ENCODE peak calls at places on chromosomes 7 and 10, in five cellular contexts. One of them, this sample, is unnamed.

GRCh38 chr10:18094793-18095192 is 45.4 kb upstream of the CACNB2 start:
- DNase-seq in esophagus squamous epithelium: no peak
- DNase-seq in lower lobe of right lung: no peak
- DNase-seq in CD4-positive, alpha-beta T cell: no peak
- DNase-seq in spleen: no peak
- DNase-seq in this sample: no peak

GRCh38 chr7:29454899-29455451 is 108.7 kb upstream of the PRR15 start:
- DNase-seq in esophagus squamous epithelium: no peak
- DNase-seq in spleen: no peak
- DNase-seq in lower lobe of right lung: no peak
- DNase-seq in CD4-positive, alpha-beta T cell: no peak
- DNase-seq in this sample: no peak

GRCh38 chr7:76048668-76048988 is 722 bp downstream of the MDH2 start:
- DNase-seq in CD4-positive, alpha-beta T cell: no peak
- DNase-seq in esophagus squamous epithelium: no peak
- DNase-seq in lower lobe of right lung: peak; percentile 61
- DNase-seq in spleen: no peak
- DNase-seq in this sample: no peak

GRCh38 chr7:35819310-35819709 is 18.5 kb downstream of the SEPTIN7 start:
- DNase-seq in CD4-positive, alpha-beta T cell: no peak
- DNase-seq in lower lobe of right lung: no peak
- DNase-seq in esophagus squamous epithelium: no peak
- DNase-seq in spleen: no peak
- DNase-seq in this sample: no peak

GRCh38 chr10:103800110-103800509 is 55.3 kb downstream of the SH3PXD2A start:
- DNase-seq in CD4-positive, alpha-beta T cell: no peak
- DNase-seq in spleen: no peak
- DNase-seq in esophagus squamous epithelium: no peak
- DNase-seq in lower lobe of right lung: no peak
- DNase-seq in this sample: no peak

GRCh38 chr7:112648781-112649180 is 141.4 kb downstream of the TMEM168 start:
- DNase-seq in CD4-positive, alpha-beta T cell: no peak
- DNase-seq in lower lobe of right lung: no peak
- DNase-seq in esophagus squamous epithelium: no peak
- DNase-seq in spleen: no peak
- DNase-seq in this sample: no peak

GRCh38 chr10:3426190-3426845 is 253.7 kb upstream of the PITRM1 start:
- DNase-seq in spleen: no peak
- DNase-seq in lower lobe of right lung: no peak
- DNase-seq in esophagus squamous epithelium: no peak
- DNase-seq in CD4-positive, alpha-beta T cell: no peak
- DNase-seq in this sample: no peak

GRCh38 chr7:2708041-2708440 is 20.0 kb downstream of the AMZ1 start:
- DNase-seq in CD4-positive, alpha-beta T cell: no peak
- DNase-seq in spleen: no peak
- DNase-seq in esophagus squamous epithelium: no peak
- DNase-seq in lower lobe of right lung: no peak
- DNase-seq in this sample: no peak

GRCh38 chr10:10824611-10825148 is 193.0 kb upstream of the CELF2 start:
- DNase-seq in esophagus squamous epithelium: no peak
- DNase-seq in spleen: no peak
- DNase-seq in CD4-positive, alpha-beta T cell: no peak
- DNase-seq in lower lobe of right lung: no peak
- DNase-seq in this sample: no peak

GRCh38 chr10:128539784-128540759 is 413.8 kb upstream of the MKI67 start:
- DNase-seq in esophagus squamous epithelium: no peak
- DNase-seq in lower lobe of right lung: no peak
- DNase-seq in spleen: no peak
- DNase-seq in CD4-positive, alpha-beta T cell: no peak
- DNase-seq in this sample: no peak

GRCh38 chr7:69630292-69630691 is 32.0 kb downstream of the AUTS2 start:
- DNase-seq in lower lobe of right lung: no peak
- DNase-seq in CD4-positive, alpha-beta T cell: no peak
- DNase-seq in esophagus squamous epithelium: no peak
- DNase-seq in spleen: no peak
- DNase-seq in this sample: no peak

GRCh38 chr10:1569208-1569607 is 168.1 kb downstream of the ADARB2 start:
- DNase-seq in esophagus squamous epithelium: no peak
- DNase-seq in CD4-positive, alpha-beta T cell: no peak
- DNase-seq in lower lobe of right lung: no peak
- DNase-seq in spleen: peak; percentile 61
- DNase-seq in this sample: no peak

GRCh38 chr7:84548366-84549085 is 353.9 kb upstream of the SEMA3A start:
- DNase-seq in esophagus squamous epithelium: no peak
- DNase-seq in lower lobe of right lung: no peak
- DNase-seq in CD4-positive, alpha-beta T cell: no peak
- DNase-seq in spleen: no peak
- DNase-seq in this sample: no peak

GRCh38 chr7:90384433-90384832 is 18.8 kb upstream of the CLDN12 start:
- DNase-seq in CD4-positive, alpha-beta T cell: no peak
- DNase-seq in spleen: no peak
- DNase-seq in lower lobe of right lung: no peak
- DNase-seq in esophagus squamous epithelium: no peak
- DNase-seq in this sample: no peak

GRCh38 chr10:10677479-10677878 is 340.2 kb upstream of the CELF2 start:
- DNase-seq in CD4-positive, alpha-beta T cell: no peak
- DNase-seq in spleen: no peak
- DNase-seq in lower lobe of right lung: peak; percentile 62
- DNase-seq in esophagus squamous epithelium: no peak
- DNase-seq in this sample: no peak

GRCh38 chr10:79241990-79242619 is 105.2 kb upstream of the PPIF start:
- DNase-seq in CD4-positive, alpha-beta T cell: no peak
- DNase-seq in spleen: peak; percentile 93
- DNase-seq in lower lobe of right lung: peak; percentile 85
- DNase-seq in esophagus squamous epithelium: no peak
- DNase-seq in this sample: no peak

GRCh38 chr10:132386419-132386831 is 10.6 kb upstream of the PWWP2B start:
- DNase-seq in CD4-positive, alpha-beta T cell: no peak
- DNase-seq in spleen: peak; percentile 75
- DNase-seq in esophagus squamous epithelium: no peak
- DNase-seq in lower lobe of right lung: peak; percentile 40
- DNase-seq in this sample: no peak

GRCh38 chr10:45408421-45409319 is 34.7 kb downstream of the ALOX5 start:
- DNase-seq in esophagus squamous epithelium: no peak
- DNase-seq in spleen: peak; percentile 74
- DNase-seq in lower lobe of right lung: no peak
- DNase-seq in CD4-positive, alpha-beta T cell: no peak
- DNase-seq in this sample: no peak

GRCh38 chr10:43091846-43092245 is 15.0 kb downstream of the RET start:
- DNase-seq in esophagus squamous epithelium: no peak
- DNase-seq in lower lobe of right lung: no peak
- DNase-seq in CD4-positive, alpha-beta T cell: no peak
- DNase-seq in spleen: no peak
- DNase-seq in this sample: no peak

GRCh38 chr7:52423251-52423650 is 612.2 kb upstream of the POM121L12 start:
- DNase-seq in esophagus squamous epithelium: no peak
- DNase-seq in lower lobe of right lung: no peak
- DNase-seq in CD4-positive, alpha-beta T cell: no peak
- DNase-seq in spleen: no peak
- DNase-seq in this sample: no peak

GRCh38 chr7:11182736-11183135 is 209.1 kb downstream of the PHF14 start:
- DNase-seq in spleen: no peak
- DNase-seq in lower lobe of right lung: no peak
- DNase-seq in CD4-positive, alpha-beta T cell: no peak
- DNase-seq in esophagus squamous epithelium: no peak
- DNase-seq in this sample: no peak

GRCh38 chr10:11479307-11479706 is 132.1 kb downstream of the USP6NL start:
- DNase-seq in lower lobe of right lung: no peak
- DNase-seq in CD4-positive, alpha-beta T cell: no peak
- DNase-seq in spleen: no peak
- DNase-seq in esophagus squamous epithelium: no peak
- DNase-seq in this sample: no peak

GRCh38 chr7:99156649-99157048 is 12.7 kb upstream of the SMURF1 start:
- DNase-seq in CD4-positive, alpha-beta T cell: no peak
- DNase-seq in spleen: no peak
- DNase-seq in esophagus squamous epithelium: no peak
- DNase-seq in lower lobe of right lung: no peak
- DNase-seq in this sample: no peak

GRCh38 chr7:24052572-24053223 is 231.3 kb upstream of the NPY start:
- DNase-seq in spleen: no peak
- DNase-seq in CD4-positive, alpha-beta T cell: no peak
- DNase-seq in esophagus squamous epithelium: no peak
- DNase-seq in lower lobe of right lung: no peak
- DNase-seq in this sample: no peak

GRCh38 chr7:24051651-24052050 is 232.3 kb upstream of the NPY start:
- DNase-seq in lower lobe of right lung: no peak
- DNase-seq in CD4-positive, alpha-beta T cell: no peak
- DNase-seq in spleen: no peak
- DNase-seq in esophagus squamous epithelium: no peak
- DNase-seq in this sample: no peak

GRCh38 chr7:24050991-24051529 is 232.9 kb upstream of the NPY start:
- DNase-seq in CD4-positive, alpha-beta T cell: no peak
- DNase-seq in esophagus squamous epithelium: no peak
- DNase-seq in lower lobe of right lung: no peak
- DNase-seq in spleen: no peak
- DNase-seq in this sample: no peak

GRCh38 chr7:24057243-24057642 is 226.7 kb upstream of the NPY start:
- DNase-seq in esophagus squamous epithelium: no peak
- DNase-seq in lower lobe of right lung: no peak
- DNase-seq in spleen: no peak
- DNase-seq in CD4-positive, alpha-beta T cell: no peak
- DNase-seq in this sample: no peak

DNA sequence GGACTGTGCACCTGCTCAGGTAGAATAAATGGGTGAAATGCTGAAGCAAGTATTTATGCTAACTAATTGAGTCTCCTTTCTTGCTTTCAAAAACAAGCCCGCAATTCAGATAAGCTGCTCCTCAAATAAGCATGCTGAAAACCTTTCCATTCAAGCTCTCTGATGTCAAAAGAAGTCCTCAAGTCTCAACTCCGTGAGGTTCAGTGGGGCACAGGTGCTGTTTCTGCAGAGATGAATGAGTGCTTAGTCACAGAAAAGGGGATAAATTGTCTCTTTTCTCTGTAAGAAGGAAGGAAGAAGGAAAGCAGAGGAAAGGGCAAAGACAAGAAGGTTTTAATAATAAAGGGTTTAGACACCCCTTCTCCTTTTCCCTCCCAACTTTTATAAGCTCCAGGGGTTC is 229.8 kb upstream of the NPY start:
- DNase-seq in spleen: no peak
- DNase-seq in lower lobe of right lung: no peak
- DNase-seq in CD4-positive, alpha-beta T cell: no peak
- DNase-seq in esophagus squamous epithelium: no peak
- DNase-seq in this sample: no peak
- H3K9me3 ChIP-seq in spleen: no peaks in the 10 kb centered on the region
- H3K9me3 ChIP-seq in lower lobe of right lung: no peaks in the 10 kb centered on the region
- H3K9me3 ChIP-seq in CD4-positive, alpha-beta T cell: no peaks in the 10 kb centered on the region
- H3K9me3 ChIP-seq in esophagus squamous epithelium: no peaks in the 10 kb centered on the region
- H3K9me3 ChIP-seq in this sample: no peaks in the 10 kb centered on the region

DNA sequence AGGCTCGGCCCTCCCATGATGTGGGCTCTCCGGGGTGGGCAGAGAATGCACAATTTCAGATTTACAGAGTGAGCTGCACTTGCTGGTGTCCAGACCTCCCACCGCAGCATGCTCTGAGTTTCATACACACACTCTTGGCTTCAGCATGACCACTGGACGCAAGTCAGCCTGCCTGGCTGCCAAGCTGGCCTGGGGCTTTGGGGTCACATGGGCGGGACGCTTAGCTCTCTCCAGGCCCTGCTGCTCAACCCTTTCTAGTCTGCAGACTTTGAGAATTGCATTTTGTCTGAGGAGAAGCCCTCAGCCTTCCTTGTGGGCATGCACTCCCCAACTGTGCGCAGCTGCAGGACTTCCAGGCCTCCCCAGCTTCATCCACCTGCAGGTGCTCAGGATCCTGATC is 5.7 kb downstream of the CYP2E1 start:
- DNase-seq in lower lobe of right lung: no peak
- DNase-seq in spleen: no peak
- DNase-seq in esophagus squamous epithelium: no peak
- DNase-seq in CD4-positive, alpha-beta T cell: no peak
- DNase-seq in this sample: no peak
- H3K9me3 ChIP-seq in lower lobe of right lung: no peaks in the 10 kb centered on the region
- H3K9me3 ChIP-seq in spleen: no peaks in the 10 kb centered on the region
- H3K9me3 ChIP-seq in esophagus squamous epithelium: no peaks in the 10 kb centered on the region
- H3K9me3 ChIP-seq in CD4-positive, alpha-beta T cell: no peaks in the 10 kb centered on the region
- H3K9me3 ChIP-seq in this sample: no peaks in the 10 kb centered on the region

DNA sequence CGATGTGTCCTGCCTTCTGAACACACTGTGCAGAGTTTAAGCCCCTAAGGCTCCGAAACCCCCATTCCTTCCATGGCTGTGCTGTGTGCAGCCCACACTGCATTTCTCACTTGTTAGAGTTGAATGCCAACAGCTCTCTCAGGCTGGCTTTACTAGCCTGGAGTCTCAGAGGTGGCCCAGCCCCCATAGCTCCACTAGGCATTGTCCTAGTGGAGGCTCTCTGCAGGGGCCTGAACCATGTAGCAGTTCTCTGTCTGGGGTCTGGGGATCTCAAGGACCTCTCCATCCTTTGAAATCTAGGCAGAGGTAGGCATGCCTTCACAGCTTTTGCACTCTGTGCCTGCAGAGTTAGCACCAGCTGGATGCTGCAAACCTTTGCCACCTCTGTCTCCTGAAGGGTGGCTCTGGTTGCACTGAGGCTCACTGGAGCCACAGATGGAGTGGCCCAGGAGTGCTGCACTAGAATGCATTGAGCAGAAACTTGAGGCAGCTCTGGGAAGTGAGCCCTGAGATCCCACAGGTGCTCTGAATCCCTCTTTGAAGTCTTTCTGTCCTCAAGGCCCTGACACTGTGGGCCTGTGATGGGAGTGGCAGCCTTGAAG is 301.7 kb downstream of the DGKB start:
- DNase-seq in lower lobe of right lung: no peak
- DNase-seq in spleen: no peak
- DNase-seq in CD4-positive, alpha-beta T cell: no peak
- DNase-seq in esophagus squamous epithelium: no peak
- DNase-seq in this sample: no peak
- H3K9me3 ChIP-seq in lower lobe of right lung: no peaks in the 10 kb centered on the region
- H3K9me3 ChIP-seq in spleen: no peaks in the 10 kb centered on the region
- H3K9me3 ChIP-seq in CD4-positive, alpha-beta T cell: no peaks in the 10 kb centered on the region
- H3K9me3 ChIP-seq in esophagus squamous epithelium: no peaks in the 10 kb centered on the region
- H3K9me3 ChIP-seq in this sample: no peaks in the 10 kb centered on the region

DNA sequence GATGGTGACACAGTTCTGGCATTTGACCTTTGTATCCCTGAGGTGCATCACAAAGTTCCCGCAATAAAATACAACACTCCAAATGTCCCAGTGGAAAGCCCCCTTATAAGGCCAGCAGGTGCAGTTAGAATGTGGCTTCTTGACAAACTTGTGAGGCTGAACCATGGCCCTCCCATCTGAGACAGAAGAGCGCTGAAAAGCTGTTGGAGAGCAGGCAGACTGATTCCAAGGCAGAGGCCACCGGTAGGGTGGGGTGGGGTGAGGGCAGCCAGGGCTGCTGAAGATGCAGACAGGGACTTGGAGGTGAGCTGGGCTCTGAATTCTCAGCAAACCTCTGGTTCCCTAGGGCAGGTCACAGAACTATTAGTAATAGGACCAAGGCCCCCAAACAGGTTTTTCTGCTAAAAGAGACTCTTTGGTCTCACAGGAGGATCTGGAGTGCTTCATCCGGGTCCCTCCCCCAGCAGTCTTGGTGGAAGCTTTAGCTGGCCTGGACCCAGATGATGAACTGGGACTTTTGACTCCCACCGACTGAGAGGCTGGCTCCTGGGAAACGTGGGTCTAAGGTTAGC is 15.6 kb upstream of the CHST3 start:
- DNase-seq in CD4-positive, alpha-beta T cell: no peak
- DNase-seq in spleen: no peak
- DNase-seq in esophagus squamous epithelium: no peak
- DNase-seq in lower lobe of right lung: no peak
- DNase-seq in this sample: no peak
- H3K9me3 ChIP-seq in CD4-positive, alpha-beta T cell: peaks cover 50% of the 10 kb centered on the region
- H3K9me3 ChIP-seq in spleen: peaks cover 52% of the 10 kb centered on the region
- H3K9me3 ChIP-seq in esophagus squamous epithelium: peaks cover 53% of the 10 kb centered on the region
- H3K9me3 ChIP-seq in lower lobe of right lung: peaks cover 44% of the 10 kb centered on the region
- H3K9me3 ChIP-seq in this sample: peaks cover 7% of the 10 kb centered on the region

This sample was measured in T-helper 17 cell.